ENCODE peak calls at places on chromosomes 7 and 10, in seven cellular contexts. J is sigmoid colon, T is ovary, S is suprapubic skin, X is HepG2, L is gastrocnemius medialis, I is transverse colon. C is an unnamed sample.

GRCh38 chr7:157621131-157621681 is 284.4 kb downstream of the DNAJB6 start:
- DNase-seq in J (peak; percentile 42), X (no peak), L (no peak), S (no peak), I (no peak), T (no peak), C (no peak)

GRCh38 chr10:74634995-74635536 is 191.3 kb upstream of the KAT6B start:
- DNase-seq in I (no peak), J (no peak), T (no peak), L (no peak), X (no peak), S (no peak), C (no peak)

GRCh38 chr10:88392222-88392621 is 190.9 kb downstream of the RNLS start:
- DNase-seq in J (no peak), L (no peak), T (no peak), X (no peak), S (no peak), I (no peak), C (no peak)

GRCh38 chr7:104791065-104791464 is 222.9 kb upstream of the KMT2E start:
- DNase-seq in I (no peak), S (no peak), X (no peak), T (no peak), J (no peak), L (no peak), C (no peak)

GRCh38 chr7:128266891-128267839 is 26.1 kb downstream of the LEP start:
- DNase-seq in T (peak; percentile 81), I (peak; percentile 43), L (no peak), J (peak; percentile 86), X (peak; percentile 15), S (no peak), C (no peak)

GRCh38 chr7:134755422-134756022 is 23.9 kb upstream of the CALD1 start:
- DNase-seq in X (no peak), S (no peak), T (no peak), I (no peak), L (no peak), J (no peak), C (peak; percentile 25)

GRCh38 chr7:150784120-150784736 is 15.9 kb downstream of the TMEM176B start:
- DNase-seq in X (peak; percentile 50), T (no peak), I (peak; percentile 85), J (no peak), S (no peak), L (no peak), C (no peak)

GRCh38 chr7:128831994-128832879 is 2.0 kb downstream of the FLNC start:
- DNase-seq in X (no peak), T (peak; percentile 39), L (peak; percentile 96), S (peak; percentile 66), I (no peak), J (peak; percentile 84), C (peak; percentile 12)

GRCh38 chr7:29196971-29197370 is 2.4 kb downstream of the CHN2 start:
- DNase-seq in J (no peak), S (no peak), L (no peak), X (no peak), I (no peak), T (no peak), C (no peak)

GRCh38 chr7:29197916-29198315 is 3.3 kb downstream of the CHN2 start:
- DNase-seq in T (no peak), X (no peak), S (no peak), L (no peak), I (no peak), J (no peak), C (no peak)

GRCh38 chr7:29194206-29194593 is 375 bp upstream of the CHN2 start:
- DNase-seq in L (no peak), T (peak; percentile 18), S (peak; percentile 62), J (peak; percentile 67), X (no peak), I (peak; percentile 22), C (peak; percentile 14)

GRCh38 chr7:29194594-29195417 is at the start of gene CHN2:
- DNase-seq in I (peak; percentile 76), J (peak; percentile 80), S (peak; percentile 69), T (peak; percentile 49), L (no peak), X (peak; percentile 73), C (peak; percentile 26)

DNA sequence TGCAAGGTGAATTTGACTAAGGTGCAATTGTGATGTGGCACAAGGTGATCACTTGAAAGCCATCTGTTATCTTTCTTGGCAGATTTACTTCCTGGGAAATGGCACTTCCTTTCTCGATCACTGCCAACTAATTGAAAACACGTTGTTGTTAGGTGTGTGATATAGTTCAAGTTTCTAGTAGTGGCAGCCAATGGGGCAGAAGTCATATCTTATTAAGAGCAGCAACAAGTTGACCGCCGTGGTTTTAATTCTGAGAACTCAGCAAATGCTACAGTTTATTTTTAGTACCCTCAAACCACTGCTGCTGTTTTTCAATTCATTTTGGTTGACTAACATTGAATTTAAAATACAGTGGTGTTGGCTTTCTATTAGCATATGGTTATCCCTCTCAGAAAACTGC is 1.6 kb downstream of the CHN2 start:
- DNase-seq in J (no peak), I (no peak), X (no peak), T (no peak), L (no peak), S (no peak), C (no peak)
- TF ChIP-seq POLR2A in J (no peak), I (no peak), X (no peak), T (no peak), L (no peak), S (no peak), C (no peak)

GRCh38 chr10:110461088-110461487 is 36.6 kb upstream of the DUSP5 start:
- DNase-seq in L (no peak), I (no peak), S (peak; percentile 51), J (no peak), X (no peak), T (no peak), C (no peak)
- TF ChIP-seq POLR2A in L (no peak), I (no peak), S (no peak), J (no peak), X (no peak), T (no peak), C (no peak)

GRCh38 chr10:72270607-72271281 is 3.0 kb upstream of the DDIT4 start:
- DNase-seq in L (no peak), T (no peak), X (no peak), J (no peak), I (no peak), S (no peak), C (no peak)

GRCh38 chr10:72274213-72274729 is 547 bp downstream of the DDIT4 start:
- DNase-seq in X (no peak), S (no peak), T (no peak), I (no peak), J (no peak), L (peak; percentile 37), C (no peak)

GRCh38 chr10:72274730-72275350 is 1.1 kb downstream of the DDIT4 start:
- DNase-seq in X (no peak), S (peak; percentile 85), J (peak; percentile 87), T (peak; percentile 77), L (peak; percentile 92), I (peak; percentile 85), C (peak; percentile 77)

GRCh38 chr10:72273410-72274212 is at the start of gene DDIT4:
- DNase-seq in S (peak; percentile 100), T (peak; percentile 100), I (peak; percentile 100), X (peak; percentile 93), J (peak; percentile 100), L (peak; percentile 100), C (peak; percentile 100)

GRCh38 chr10:72272689-72273409 is 875 bp upstream of the DDIT4 start:
- DNase-seq in T (peak; percentile 90), L (peak; percentile 98), X (peak; percentile 88), I (peak; percentile 90), J (peak; percentile 98), S (peak; percentile 96), C (peak; percentile 98)
- TF ChIP-seq POLR2A in T (peak; percentile 60), L (peak; percentile 85), X (no peak), I (no peak), J (peak; percentile 27), S (no peak), C (peak; percentile 9)

GRCh38 chr7:76303057-76303828 is 770 bp downstream of the HSPB1 start:
- DNase-seq in J (peak; percentile 94), I (peak; percentile 88), S (peak; percentile 93), T (peak; percentile 94), X (peak; percentile 86), L (peak; percentile 80), C (peak; percentile 87)
- TF ChIP-seq POLR2A in J (peak; percentile 47), I (no peak), S (no peak), T (peak; percentile 23), X (peak; percentile 44), L (peak; percentile 66), C (no peak)

GRCh38 chr7:17434841-17435692 is 136.6 kb downstream of the AHR start:
- DNase-seq in S (no peak), L (no peak), J (no peak), X (no peak), I (no peak), T (no peak), C (no peak)
- TF ChIP-seq POLR2A in S (no peak), L (no peak), J (no peak), X (no peak), I (no peak), T (no peak), C (no peak)

GRCh38 chr10:3780056-3780765 is 4.8 kb downstream of the KLF6 start:
- DNase-seq in L (peak; percentile 52), X (no peak), S (no peak), I (no peak), T (peak; percentile 7), J (no peak), C (peak; percentile 31)
- TF ChIP-seq POLR2A in L (peak; percentile 4), X (no peak), S (peak; percentile 22), I (peak; percentile 21), T (no peak), J (no peak), C (no peak)

DNA sequence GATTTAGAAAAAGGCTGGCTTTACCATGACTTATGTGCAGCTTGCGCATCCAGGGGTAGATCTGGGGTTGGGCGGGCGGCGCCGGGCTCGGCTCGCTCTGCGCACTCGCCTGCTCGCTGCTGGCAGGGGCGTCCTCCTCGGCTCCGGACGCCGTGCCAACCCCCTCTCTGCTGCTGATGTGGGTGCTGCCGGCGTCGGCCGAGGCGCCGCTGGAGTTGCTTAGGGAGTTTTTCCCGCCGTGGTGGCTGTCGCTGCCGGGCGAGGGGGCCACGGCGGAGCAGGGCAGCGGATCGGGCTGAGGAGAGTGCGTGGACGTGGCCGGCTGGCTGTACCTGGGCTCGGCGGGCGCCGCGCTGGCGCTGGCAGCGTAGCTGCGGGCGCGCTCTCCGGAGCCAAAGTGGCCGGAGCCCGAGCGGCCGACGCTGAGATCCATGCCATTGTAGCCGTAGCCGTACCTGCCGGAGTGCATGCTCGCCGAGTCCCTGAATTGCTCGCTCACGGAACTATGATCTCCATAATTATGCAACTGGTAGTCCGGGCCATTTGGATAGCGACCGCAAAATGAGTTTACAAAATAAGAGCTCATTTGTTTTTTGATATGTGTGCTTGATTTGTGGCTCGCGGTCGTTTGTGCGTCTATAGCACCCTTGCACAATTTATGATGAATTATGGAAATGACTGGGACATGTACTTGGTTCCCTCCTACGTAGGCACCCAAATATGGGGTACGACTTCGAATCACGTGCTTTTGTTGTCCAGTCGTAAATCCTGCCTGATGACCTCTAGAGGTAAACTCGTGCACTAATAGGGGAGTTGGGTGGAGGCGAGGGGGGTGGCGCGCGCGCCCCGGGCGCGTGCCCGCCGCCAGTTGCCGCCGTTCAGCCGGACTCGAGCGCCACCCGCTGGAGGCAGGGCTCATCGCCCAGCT is at the start of gene HOXA5:
- DNase-seq in T (no peak), S (peak; percentile 71), I (peak; percentile 84), X (peak; percentile 90), L (peak; percentile 80), J (peak; percentile 90), C (peak; percentile 72)
- TF ChIP-seq POLR2A in T (no peak), S (no peak), I (peak; percentile 59), X (peak; percentile 27), L (peak; percentile 83), J (peak; percentile 60), C (no peak)